ENCODE peak calls at places on chromosomes 3 and 15, in five cellular contexts. One of them, this sample, is unnamed.

GRCh38 chr3:4416961-4417360 is 50.1 kb downstream of the SUMF1 start:
- DNase-seq in OCI-LY7: no peak
- DNase-seq in endothelial cell of umbilical vein: peak; percentile 54
- DNase-seq in suprapubic skin: peak; percentile 69
- DNase-seq in lung: no peak
- DNase-seq in this sample: no peak

GRCh38 chr3:140276698-140277097 is 341.7 kb downstream of the CLSTN2 start:
- DNase-seq in OCI-LY7: peak; percentile 19
- DNase-seq in suprapubic skin: no peak
- DNase-seq in endothelial cell of umbilical vein: peak; percentile 5
- DNase-seq in lung: peak; percentile 36
- DNase-seq in this sample: no peak

GRCh38 chr15:91472316-91472756 is 372.3 kb downstream of the SV2B start:
- DNase-seq in OCI-LY7: no peak
- DNase-seq in lung: no peak
- DNase-seq in suprapubic skin: no peak
- DNase-seq in endothelial cell of umbilical vein: no peak
- DNase-seq in this sample: peak; percentile 84

GRCh38 chr3:183309276-183309675 is 56.2 kb downstream of the B3GNT5 start:
- DNase-seq in suprapubic skin: no peak
- DNase-seq in lung: no peak
- DNase-seq in endothelial cell of umbilical vein: no peak
- DNase-seq in OCI-LY7: no peak
- DNase-seq in this sample: no peak

GRCh38 chr3:33030802-33031201 is 66.1 kb downstream of the GLB1 start:
- DNase-seq in lung: no peak
- DNase-seq in suprapubic skin: no peak
- DNase-seq in endothelial cell of umbilical vein: no peak
- DNase-seq in OCI-LY7: no peak
- DNase-seq in this sample: peak; percentile 64

GRCh38 chr15:69760890-69761568 is 308.4 kb downstream of the RPLP1 start:
- DNase-seq in OCI-LY7: peak; percentile 57
- DNase-seq in suprapubic skin: peak; percentile 77
- DNase-seq in lung: peak; percentile 67
- DNase-seq in endothelial cell of umbilical vein: peak; percentile 97
- DNase-seq in this sample: peak; percentile 83

GRCh38 chr3:195003006-195003892 is 267.7 kb downstream of the XXYLT1 start:
- DNase-seq in endothelial cell of umbilical vein: no peak
- DNase-seq in OCI-LY7: no peak
- DNase-seq in lung: peak; percentile 42
- DNase-seq in suprapubic skin: peak; percentile 81
- DNase-seq in this sample: no peak

GRCh38 chr15:33131880-33132279 is 62.6 kb downstream of the FMN1 start:
- DNase-seq in OCI-LY7: no peak
- DNase-seq in endothelial cell of umbilical vein: peak; percentile 59
- DNase-seq in lung: no peak
- DNase-seq in suprapubic skin: no peak
- DNase-seq in this sample: no peak

GRCh38 chr15:76057332-76058000 is 2.3 kb upstream of the TMEM266 start:
- DNase-seq in suprapubic skin: no peak
- DNase-seq in endothelial cell of umbilical vein: peak; percentile 49
- DNase-seq in OCI-LY7: peak; percentile 60
- DNase-seq in lung: no peak
- DNase-seq in this sample: no peak

GRCh38 chr15:91243806-91244205 is 143.7 kb downstream of the SV2B start:
- DNase-seq in lung: no peak
- DNase-seq in endothelial cell of umbilical vein: no peak
- DNase-seq in OCI-LY7: no peak
- DNase-seq in suprapubic skin: no peak
- DNase-seq in this sample: no peak

GRCh38 chr15:78075490-78076230 is 1.9 kb downstream of the TBC1D2B start:
- DNase-seq in suprapubic skin: peak; percentile 57
- DNase-seq in OCI-LY7: no peak
- DNase-seq in lung: peak; percentile 60
- DNase-seq in endothelial cell of umbilical vein: peak; percentile 87
- DNase-seq in this sample: no peak

GRCh38 chr15:57440799-57441198 is 64.5 kb downstream of the CGNL1 start:
- DNase-seq in OCI-LY7: no peak
- DNase-seq in suprapubic skin: no peak
- DNase-seq in lung: no peak
- DNase-seq in endothelial cell of umbilical vein: peak; percentile 70
- DNase-seq in this sample: no peak

GRCh38 chr3:64666171-64666581 is 21.6 kb downstream of the ADAMTS9 start:
- DNase-seq in endothelial cell of umbilical vein: peak; percentile 83
- DNase-seq in suprapubic skin: no peak
- DNase-seq in lung: no peak
- DNase-seq in OCI-LY7: no peak
- DNase-seq in this sample: no peak

GRCh38 chr3:67946446-67946845 is 292.0 kb upstream of the SUCLG2 start:
- DNase-seq in suprapubic skin: no peak
- DNase-seq in endothelial cell of umbilical vein: no peak
- DNase-seq in OCI-LY7: no peak
- DNase-seq in lung: no peak
- DNase-seq in this sample: no peak

GRCh38 chr3:64104691-64105101 is 81.4 kb upstream of the PSMD6 start:
- DNase-seq in OCI-LY7: no peak
- DNase-seq in lung: no peak
- DNase-seq in suprapubic skin: no peak
- DNase-seq in endothelial cell of umbilical vein: no peak
- DNase-seq in this sample: no peak

GRCh38 chr3:11661052-11661656 is 17.4 kb upstream of the VGLL4 start:
- DNase-seq in OCI-LY7: no peak
- DNase-seq in suprapubic skin: no peak
- DNase-seq in endothelial cell of umbilical vein: peak; percentile 41
- DNase-seq in lung: no peak
- DNase-seq in this sample: no peak

GRCh38 chr3:169822983-169823382 is 10.3 kb upstream of the LRRC34 start:
- DNase-seq in endothelial cell of umbilical vein: no peak
- DNase-seq in OCI-LY7: no peak
- DNase-seq in suprapubic skin: no peak
- DNase-seq in lung: no peak
- DNase-seq in this sample: no peak

GRCh38 chr15:45171912-45172311 is 15.9 kb downstream of the SHF start:
- DNase-seq in OCI-LY7: no peak
- DNase-seq in lung: no peak
- DNase-seq in endothelial cell of umbilical vein: no peak
- DNase-seq in suprapubic skin: no peak
- DNase-seq in this sample: no peak

GRCh38 chr3:140056047-140056446 is 121.1 kb downstream of the CLSTN2 start:
- DNase-seq in suprapubic skin: no peak
- DNase-seq in lung: no peak
- DNase-seq in endothelial cell of umbilical vein: no peak
- DNase-seq in OCI-LY7: no peak
- DNase-seq in this sample: no peak

GRCh38 chr3:195095704-195096036 is 175.3 kb downstream of the XXYLT1 start:
- DNase-seq in endothelial cell of umbilical vein: no peak
- DNase-seq in suprapubic skin: no peak
- DNase-seq in OCI-LY7: no peak
- DNase-seq in lung: no peak
- DNase-seq in this sample: no peak

GRCh38 chr3:46845397-46845859 is 17.8 kb downstream of the MYL3 start:
- DNase-seq in OCI-LY7: no peak
- DNase-seq in endothelial cell of umbilical vein: no peak
- DNase-seq in lung: peak; percentile 79
- DNase-seq in suprapubic skin: peak; percentile 89
- DNase-seq in this sample: no peak

GRCh38 chr3:168091961-168092360 is 3.8 kb downstream of the GOLIM4 start:
- DNase-seq in suprapubic skin: no peak
- DNase-seq in endothelial cell of umbilical vein: no peak
- DNase-seq in lung: no peak
- DNase-seq in OCI-LY7: peak; percentile 57
- DNase-seq in this sample: no peak

GRCh38 chr15:82021021-82021420 is 24.8 kb downstream of the MEX3B start:
- DNase-seq in suprapubic skin: no peak
- DNase-seq in OCI-LY7: no peak
- DNase-seq in endothelial cell of umbilical vein: no peak
- DNase-seq in lung: no peak
- DNase-seq in this sample: no peak

GRCh38 chr15:67085237-67085817 is 19.9 kb downstream of the SMAD3 start:
- DNase-seq in OCI-LY7: peak; percentile 54
- DNase-seq in endothelial cell of umbilical vein: no peak
- DNase-seq in lung: no peak
- DNase-seq in suprapubic skin: no peak
- DNase-seq in this sample: no peak

GRCh38 chr15:56040081-56041035 is 46.9 kb upstream of the NEDD4 start:
- DNase-seq in suprapubic skin: peak; percentile 76
- DNase-seq in OCI-LY7: no peak
- DNase-seq in endothelial cell of umbilical vein: peak; percentile 92
- DNase-seq in lung: peak; percentile 76
- DNase-seq in this sample: no peak

GRCh38 chr3:42024578-42025387 is 62.9 kb upstream of the ULK4 start:
- DNase-seq in lung: no peak
- DNase-seq in suprapubic skin: no peak
- DNase-seq in endothelial cell of umbilical vein: peak; percentile 81
- DNase-seq in OCI-LY7: no peak
- DNase-seq in this sample: no peak

GRCh38 chr15:96247631-96248305 is 82.7 kb upstream of the NR2F2 start:
- DNase-seq in OCI-LY7: no peak
- DNase-seq in suprapubic skin: no peak
- DNase-seq in lung: no peak
- DNase-seq in endothelial cell of umbilical vein: no peak
- DNase-seq in this sample: no peak

DNA sequence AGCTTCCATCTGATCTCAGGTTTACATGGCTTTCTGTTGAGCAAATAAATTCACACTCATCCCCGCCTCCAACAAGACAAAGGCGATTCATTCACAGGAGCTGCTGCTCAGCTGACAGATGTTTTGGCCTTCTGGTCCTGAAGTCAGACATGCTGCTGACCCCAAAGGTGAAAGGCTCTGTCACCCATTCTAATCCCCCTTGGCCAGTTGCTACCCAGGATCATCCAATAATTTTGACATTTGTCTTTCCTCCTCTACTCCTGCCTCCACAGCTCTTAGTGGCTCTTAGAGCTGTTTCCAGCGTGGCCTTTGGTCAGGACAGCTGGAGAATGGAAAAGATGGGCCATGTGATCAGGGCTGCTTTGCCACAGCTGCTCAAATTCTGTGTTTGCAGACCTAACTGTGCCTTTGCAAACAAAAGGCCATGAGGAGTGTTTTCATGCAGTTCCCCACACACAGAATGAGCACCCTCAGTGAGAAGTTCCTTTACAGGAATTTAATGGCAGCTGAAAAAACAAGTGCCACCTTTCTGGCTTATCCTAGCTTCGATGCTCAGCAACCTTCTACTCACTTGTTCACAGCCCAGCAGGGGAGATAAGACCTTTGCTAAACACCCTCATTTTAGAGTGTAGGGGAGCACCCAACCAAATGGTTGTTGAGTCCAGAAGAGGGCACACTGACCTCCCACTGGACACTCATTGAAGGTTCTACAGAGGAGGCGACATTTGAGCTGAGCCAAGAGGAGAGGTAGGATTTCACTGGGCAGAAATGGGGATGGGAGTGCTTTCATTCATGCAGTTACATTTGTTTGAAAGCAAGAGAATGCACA is 39.0 kb downstream of the CYP19A1 start:
- DNase-seq in endothelial cell of umbilical vein: no peak
- DNase-seq in OCI-LY7: no peak
- DNase-seq in suprapubic skin: no peak
- DNase-seq in lung: no peak
- DNase-seq in this sample: no peak
- H3K27ac ChIP-seq in endothelial cell of umbilical vein: no peak overlapping the region
- H3K27ac ChIP-seq in OCI-LY7: no peak overlapping the region
- H3K27ac ChIP-seq in suprapubic skin: no peak overlapping the region
- H3K27ac ChIP-seq in lung: no peak overlapping the region
- H3K27ac ChIP-seq in this sample: no peak overlapping the region

DNA sequence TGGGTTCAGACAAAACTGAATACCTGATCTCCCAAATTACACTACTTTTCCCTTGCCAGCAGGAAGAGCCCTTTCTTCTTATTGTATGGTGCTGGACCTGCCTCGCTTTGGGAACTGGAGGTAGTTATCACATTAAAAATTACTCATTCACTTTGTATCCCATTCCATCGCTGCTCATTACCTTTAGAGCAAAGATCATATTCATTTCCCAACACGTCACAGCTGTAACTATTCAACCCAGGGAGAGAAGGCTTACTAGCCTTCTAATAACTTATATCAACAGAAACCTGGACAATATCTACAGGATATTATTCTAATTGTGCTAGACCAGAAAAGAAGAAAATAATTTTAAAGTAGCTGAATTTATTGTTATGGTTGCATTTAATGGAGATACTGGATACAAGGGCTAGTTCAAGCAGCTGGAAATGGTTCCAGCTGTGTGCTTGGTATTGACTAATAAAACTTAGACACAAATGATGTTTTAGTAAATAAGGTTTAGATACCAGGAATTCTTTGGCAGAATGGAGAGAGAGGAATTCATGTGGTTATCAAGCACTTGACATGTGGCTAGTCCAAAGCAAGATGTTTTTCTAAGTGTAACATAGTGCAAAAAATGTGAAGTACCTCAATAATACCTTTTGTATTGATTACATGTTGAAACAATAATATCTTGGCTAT is 656.3 kb downstream of the ROBO1 start:
- DNase-seq in lung: no peak
- DNase-seq in endothelial cell of umbilical vein: no peak
- DNase-seq in suprapubic skin: no peak
- DNase-seq in OCI-LY7: no peak
- DNase-seq in this sample: no peak
- H3K4me1 ChIP-seq in lung: no peaks in the 10 kb centered on the region
- H3K4me1 ChIP-seq in endothelial cell of umbilical vein: no peaks in the 10 kb centered on the region
- H3K4me1 ChIP-seq in suprapubic skin: no peaks in the 10 kb centered on the region
- H3K4me1 ChIP-seq in OCI-LY7: no peaks in the 10 kb centered on the region
- H3K4me1 ChIP-seq in this sample: no peaks in the 10 kb centered on the region

GRCh38 chr3:50251220-50251619 is 15.2 kb downstream of the GNAI2 start:
- DNase-seq in endothelial cell of umbilical vein: peak; percentile 65
- DNase-seq in suprapubic skin: no peak
- DNase-seq in lung: no peak
- DNase-seq in OCI-LY7: no peak
- DNase-seq in this sample: no peak
- H3K36me3 ChIP-seq in endothelial cell of umbilical vein: peaks cover 48% of the 10 kb centered on the region
- H3K36me3 ChIP-seq in suprapubic skin: peaks cover 16% of the 10 kb centered on the region
- H3K36me3 ChIP-seq in lung: peaks cover 3% of the 10 kb centered on the region
- H3K36me3 ChIP-seq in OCI-LY7: peaks cover 74% of the 10 kb centered on the region
- H3K36me3 ChIP-seq in this sample: peaks cover 57% of the 10 kb centered on the region

GRCh38 chr3:43317461-43318316 is 31.3 kb downstream of the SNRK start:
- DNase-seq in lung: no peak
- DNase-seq in suprapubic skin: no peak
- DNase-seq in endothelial cell of umbilical vein: peak; percentile 32
- DNase-seq in OCI-LY7: no peak
- DNase-seq in this sample: no peak

GRCh38 chr3:43319364-43319763 is 33.0 kb downstream of the SNRK start:
- DNase-seq in lung: no peak
- DNase-seq in endothelial cell of umbilical vein: no peak
- DNase-seq in OCI-LY7: no peak
- DNase-seq in suprapubic skin: peak; percentile 70
- DNase-seq in this sample: no peak

GRCh38 chr3:43320288-43320687 is 33.9 kb downstream of the SNRK start:
- DNase-seq in endothelial cell of umbilical vein: no peak
- DNase-seq in lung: no peak
- DNase-seq in suprapubic skin: no peak
- DNase-seq in OCI-LY7: no peak
- DNase-seq in this sample: no peak

GRCh38 chr3:43319794-43320193 is 33.5 kb downstream of the SNRK start:
- DNase-seq in suprapubic skin: no peak
- DNase-seq in OCI-LY7: no peak
- DNase-seq in endothelial cell of umbilical vein: no peak
- DNase-seq in lung: no peak
- DNase-seq in this sample: no peak

GRCh38 chr3:43316783-43317460 is 30.6 kb downstream of the SNRK start:
- DNase-seq in endothelial cell of umbilical vein: peak; percentile 30
- DNase-seq in lung: no peak
- DNase-seq in OCI-LY7: no peak
- DNase-seq in suprapubic skin: no peak
- DNase-seq in this sample: no peak
- H3K27ac ChIP-seq in endothelial cell of umbilical vein: peak overlapping the region; percentile 36
- H3K27ac ChIP-seq in lung: peak overlapping the region; percentile 32
- H3K27ac ChIP-seq in OCI-LY7: no peak overlapping the region
- H3K27ac ChIP-seq in suprapubic skin: no peak overlapping the region
- H3K27ac ChIP-seq in this sample: no peak overlapping the region

GRCh38 chr15:61173899-61174689 is 55.0 kb downstream of the RORA start:
- DNase-seq in OCI-LY7: no peak
- DNase-seq in lung: no peak
- DNase-seq in suprapubic skin: no peak
- DNase-seq in endothelial cell of umbilical vein: peak; percentile 16
- DNase-seq in this sample: no peak
- H3K4me1 ChIP-seq in OCI-LY7: peaks cover 26% of the 10 kb centered on the region
- H3K4me1 ChIP-seq in lung: no peaks in the 10 kb centered on the region
- H3K4me1 ChIP-seq in suprapubic skin: peaks cover 5% of the 10 kb centered on the region
- H3K4me1 ChIP-seq in endothelial cell of umbilical vein: peaks cover 13% of the 10 kb centered on the region
- H3K4me1 ChIP-seq in this sample: peaks cover 18% of the 10 kb centered on the region

This sample was measured in CD4-positive, alpha-beta memory T cell.